ENCODE peak calls at places on chromosomes 12 and 14, in five cellular contexts. S is heart left ventricle, Q is pancreas, Y is brain microvascular endothelial cell, M is tibial nerve. U is an unnamed sample.
A peak's percentile ranks its signal among the peaks of the same experiment; 100 is the strongest.

GRCh38 chr14:81211844-81212243 is 8.9 kb downstream of the GTF2A1 start:
- DNase-seq in S (peak; percentile 21), Q (no peak), Y (peak; percentile 17), M (no peak), U (no peak)

GRCh38 chr14:36151335-36151734 is 25.2 kb downstream of the PTCSC3 start:
- DNase-seq in S (no peak), Q (no peak), Y (no peak), M (no peak), U (no peak)

GRCh38 chr12:68119250-68119649 is 40.3 kb downstream of the IFNG start:
- DNase-seq in S (no peak), Q (no peak), Y (no peak), M (no peak), U (no peak)

GRCh38 chr14:77955816-77956796 is 156.2 kb downstream of the ADCK1 start:
- DNase-seq in S (no peak), Q (no peak), Y (no peak), M (no peak), U (no peak)

GRCh38 chr12:53049582-53050318 is at the start of gene TNS2:
- DNase-seq in S (peak; percentile 91), Q (peak; percentile 77), Y (no peak), M (peak; percentile 87), U (no peak)

GRCh38 chr12:42180990-42181611 is 36.4 kb upstream of the GXYLT1 start:
- DNase-seq in S (no peak), Q (no peak), Y (no peak), M (no peak), U (no peak)

GRCh38 chr12:49789992-49790391 is 38.2 kb downstream of the NCKAP5L start:
- DNase-seq in S (no peak), Q (no peak), Y (no peak), M (no peak), U (no peak)

GRCh38 chr12:132215644-132215989 is 71.4 kb downstream of the NOC4L start:
- DNase-seq in S (no peak), Q (no peak), Y (no peak), M (no peak), U (no peak)

GRCh38 chr12:124509676-124510300 is 57.6 kb downstream of the NCOR2 start:
- DNase-seq in S (no peak), Q (peak; percentile 66), Y (peak; percentile 81), M (peak; percentile 81), U (no peak)

GRCh38 chr12:93727195-93727811 is 50.1 kb downstream of the CRADD start:
- DNase-seq in S (no peak), Q (no peak), Y (no peak), M (no peak), U (no peak)

GRCh38 chr12:45216297-45216982 is 545 bp downstream of the ANO6 start:
- DNase-seq in S (peak; percentile 55), Q (peak; percentile 30), Y (peak; percentile 24), M (no peak), U (no peak)

GRCh38 chr12:78645956-78646355 is 218.6 kb upstream of the SYT1 start:
- DNase-seq in S (no peak), Q (no peak), Y (no peak), M (no peak), U (peak; percentile 3)

GRCh38 chr14:92033912-92034687 is 5.8 kb downstream of the TRIP11 start:
- DNase-seq in S (no peak), Q (no peak), Y (no peak), M (no peak), U (no peak)

GRCh38 chr12:101186291-101186690 is 23.7 kb downstream of the SLC5A8 start:
- DNase-seq in S (no peak), Q (no peak), Y (no peak), M (no peak), U (no peak)

GRCh38 chr12:15336772-15337553 is 14.7 kb downstream of the PTPRO start:
- DNase-seq in S (no peak), Q (no peak), Y (peak; percentile 56), M (no peak), U (no peak)

GRCh38 chr14:85428926-85429325 is 101.0 kb upstream of the FLRT2 start:
- DNase-seq in S (no peak), Q (no peak), Y (no peak), M (no peak), U (no peak)

GRCh38 chr14:64774272-64774671 is 70.0 kb downstream of the PLEKHG3 start:
- DNase-seq in S (no peak), Q (no peak), Y (no peak), M (no peak), U (no peak)

GRCh38 chr12:50112456-50113218 is 601 bp downstream of the COX14 start:
- DNase-seq in S (no peak), Q (no peak), Y (no peak), M (no peak), U (no peak)

GRCh38 chr12:105301696-105302095 is 28.8 kb upstream of the C12orf75 start:
- DNase-seq in S (no peak), Q (no peak), Y (no peak), M (no peak), U (no peak)

GRCh38 chr12:83843531-83843930 is 1069.1 kb downstream of the SLC6A15 start:
- DNase-seq in S (no peak), Q (no peak), Y (peak; percentile 54), M (no peak), U (no peak)

GRCh38 chr12:109994262-109995175 is 1.6 kb downstream of the GIT2 start:
- DNase-seq in S (no peak), Q (no peak), Y (no peak), M (no peak), U (no peak)

GRCh38 chr14:54310151-54310851 is 86.5 kb upstream of the CDKN3 start:
- DNase-seq in S (no peak), Q (no peak), Y (no peak), M (no peak), U (no peak)

GRCh38 chr12:109523071-109523470 is 45.6 kb downstream of the UBE3B start:
- DNase-seq in S (peak; percentile 70), Q (no peak), Y (no peak), M (no peak), U (no peak)

GRCh38 chr14:69287096-69287991 is 27.4 kb downstream of the GALNT16 start:
- DNase-seq in S (no peak), Q (no peak), Y (no peak), M (no peak), U (no peak)

GRCh38 chr12:106137456-106138278 is 1.1 kb downstream of the NUAK1 start:
- DNase-seq in S (no peak), Q (no peak), Y (no peak), M (no peak), U (no peak)

GRCh38 chr12:97306121-97306520 is 156.5 kb upstream of the RMST start:
- DNase-seq in S (no peak), Q (no peak), Y (no peak), M (no peak), U (no peak)

GRCh38 chr14:103510311-103511021 is 12.2 kb downstream of the CKB start:
- DNase-seq in S (no peak), Q (no peak), Y (no peak), M (no peak), U (no peak)

GRCh38 chr14:23175823-23176222 is 7.6 kb downstream of the SLC7A8 start:
- DNase-seq in S (no peak), Q (no peak), Y (no peak), M (no peak), U (no peak)

GRCh38 chr14:94367347-94367746 is 21.1 kb downstream of the SERPINA1 start:
- DNase-seq in S (no peak), Q (no peak), Y (no peak), M (no peak), U (no peak)

GRCh38 chr14:96424104-96424989 is 32.4 kb downstream of the AK7 start:
- DNase-seq in S (peak; percentile 13), Q (no peak), Y (peak; percentile 67), M (no peak), U (peak; percentile 46)

GRCh38 chr14:51604078-51604477 is 47.6 kb upstream of the FRMD6 start:
- DNase-seq in S (no peak), Q (no peak), Y (peak; percentile 91), M (no peak), U (peak; percentile 67)

GRCh38 chr14:74302160-74302628 is 540 bp downstream of the ABCD4 start:
- DNase-seq in S (no peak), Q (no peak), Y (peak; percentile 52), M (no peak), U (no peak)

GRCh38 chr12:112140728-112141127 is 15.4 kb downstream of the TRAFD1 start:
- DNase-seq in S (no peak), Q (no peak), Y (no peak), M (no peak), U (no peak)
- TF ChIP-seq CTCF in S (no peak), Q (no peak), Y (no peak), M (no peak), U (no peak)

GRCh38 chr12:103647267-103647666 is 60.2 kb downstream of the STAB2 start:
- DNase-seq in S (no peak), Q (no peak), Y (peak; percentile 72), M (no peak), U (no peak)
- H3K27ac ChIP-seq in S (no peak overlapping the region), Q (no peak overlapping the region), Y (no peak overlapping the region), M (no peak overlapping the region), U (no peak overlapping the region)

GRCh38 chr12:57236224-57236924 is 6.9 kb downstream of the SHMT2 start:
- DNase-seq in S (no peak), Q (no peak), Y (no peak), M (no peak), U (no peak)
- H3K27me3 ChIP-seq in S (peaks cover 30% of the 10 kb centered on the region), Q (peaks cover 4% of the 10 kb centered on the region), Y (peaks cover 5% of the 10 kb centered on the region), M (peaks cover 49% of the 10 kb centered on the region), U (peaks cover 5% of the 10 kb centered on the region)

DNA sequence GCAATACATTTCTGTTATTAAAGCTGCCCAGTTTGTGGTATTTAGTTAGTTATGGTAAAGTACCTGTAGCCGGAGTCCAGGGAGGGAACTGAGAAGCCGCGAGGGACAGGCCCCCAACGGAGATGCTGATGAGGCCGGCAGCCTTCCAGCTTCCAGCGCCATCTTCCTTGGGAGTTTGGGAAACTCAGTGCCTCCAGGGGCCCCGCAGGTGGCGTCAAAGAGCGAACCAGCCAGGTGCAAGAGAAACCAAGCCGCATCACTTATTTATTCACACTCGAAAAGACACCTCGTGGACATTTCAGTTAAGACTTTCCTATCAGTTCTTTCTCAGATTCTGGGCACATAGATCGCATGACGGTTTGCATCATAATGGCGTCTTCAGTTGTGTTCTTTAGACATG is 216.6 kb downstream of the GLT1D1 start:
- DNase-seq in S (no peak), Q (no peak), Y (no peak), M (no peak), U (no peak)
- TF ChIP-seq CTCF in S (no peak), Q (no peak), Y (no peak), M (no peak), U (no peak)

DNA sequence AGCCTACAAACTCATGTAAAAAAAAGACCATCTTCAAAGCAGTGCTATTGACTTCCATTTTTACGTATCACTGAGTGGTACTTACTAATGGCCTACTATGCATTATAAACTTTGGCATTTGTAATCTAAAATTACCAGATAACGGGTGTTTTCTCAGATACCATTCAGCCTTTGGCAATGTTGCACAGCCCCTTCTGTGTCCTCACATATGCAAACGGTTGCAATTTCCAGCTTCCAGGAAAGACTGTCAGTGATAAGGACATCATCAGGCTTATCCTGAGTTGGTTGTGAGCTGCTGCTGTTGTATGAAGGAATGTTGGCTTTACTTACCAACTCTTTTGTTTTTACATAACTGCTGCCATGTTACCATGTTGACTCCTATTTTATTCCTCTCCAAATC is 1.6 kb upstream of the SLC6A13 start:
- DNase-seq in S (no peak), Q (no peak), Y (no peak), M (no peak), U (no peak)
- H3K27ac ChIP-seq in S (no peak overlapping the region), Q (no peak overlapping the region), Y (no peak overlapping the region), M (no peak overlapping the region), U (no peak overlapping the region)